ENCODE peak calls at places on chromosomes 3 and 15, in four cellular contexts. One of them, this sample, is unnamed.

GRCh38 chr3:109803274-109803673 is 465.9 kb upstream of the DPPA4 start:
- DNase-seq in K562: peak; percentile 1
- DNase-seq in A549: peak; percentile 22
- DNase-seq in GM12878: no peak
- DNase-seq in this sample: no peak

GRCh38 chr3:99780749-99781148 is 36.9 kb upstream of the CMSS1 start:
- DNase-seq in GM12878: no peak
- DNase-seq in A549: no peak
- DNase-seq in K562: no peak
- DNase-seq in this sample: no peak

GRCh38 chr15:41804361-41804760 is 23.5 kb upstream of the JMJD7 start:
- DNase-seq in GM12878: no peak
- DNase-seq in K562: no peak
- DNase-seq in A549: no peak
- DNase-seq in this sample: no peak

GRCh38 chr15:68186671-68187397 is 18.3 kb downstream of the CALML4 start:
- DNase-seq in K562: no peak
- DNase-seq in GM12878: no peak
- DNase-seq in A549: no peak
- DNase-seq in this sample: no peak

GRCh38 chr3:169390310-169390731 is 273.2 kb downstream of the MECOM start:
- DNase-seq in GM12878: peak; percentile 1
- DNase-seq in K562: no peak
- DNase-seq in A549: no peak
- DNase-seq in this sample: no peak

GRCh38 chr15:41483115-41483514 is 10.6 kb upstream of the ITPKA start:
- DNase-seq in K562: no peak
- DNase-seq in GM12878: peak; percentile 57
- DNase-seq in A549: no peak
- DNase-seq in this sample: no peak

GRCh38 chr15:43800286-43801136 is at the start of gene HYPK:
- DNase-seq in K562: peak; percentile 95
- DNase-seq in GM12878: peak; percentile 55
- DNase-seq in A549: peak; percentile 79
- DNase-seq in this sample: peak; percentile 73

GRCh38 chr15:28960979-28961378 is 75.2 kb downstream of the APBA2 start:
- DNase-seq in GM12878: no peak
- DNase-seq in A549: peak; percentile 89
- DNase-seq in K562: peak; percentile 33
- DNase-seq in this sample: no peak

GRCh38 chr15:55394694-55395093 is 13.5 kb downstream of the CCPG1 start:
- DNase-seq in GM12878: no peak
- DNase-seq in A549: no peak
- DNase-seq in K562: no peak
- DNase-seq in this sample: no peak

GRCh38 chr3:29137601-29138000 is 143.3 kb upstream of the RBMS3 start:
- DNase-seq in K562: no peak
- DNase-seq in A549: no peak
- DNase-seq in GM12878: no peak
- DNase-seq in this sample: no peak
- TF ChIP-seq CHD4 in K562: no peak
- TF ChIP-seq CHD4 in A549: no peak
- TF ChIP-seq CHD4 in GM12878: no peak
- TF ChIP-seq CHD4 in this sample: no peak

DNA sequence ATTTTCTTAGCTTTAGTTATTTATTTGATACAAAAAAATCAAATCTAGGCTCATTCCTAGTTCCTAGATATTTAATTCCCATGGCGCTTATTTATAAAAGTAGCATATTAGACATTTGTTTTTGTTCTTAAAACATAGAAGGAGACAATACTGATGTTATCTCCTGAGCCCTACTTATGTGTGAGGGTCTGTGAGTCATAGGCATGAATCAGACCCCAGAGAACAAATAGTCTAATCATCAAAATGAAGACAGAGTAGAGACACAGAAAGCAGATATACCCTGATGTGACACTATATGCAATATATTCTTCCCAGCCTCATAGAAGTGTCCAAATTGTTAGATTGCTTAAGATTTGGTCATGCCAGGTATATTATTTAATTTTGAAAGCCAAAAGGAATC is 44.9 kb downstream of the PEX5L start:
- DNase-seq in K562: no peak
- DNase-seq in GM12878: no peak
- DNase-seq in A549: peak; percentile 4
- DNase-seq in this sample: no peak
- TF ChIP-seq CHD4 in K562: no peak
- TF ChIP-seq CHD4 in GM12878: no peak
- TF ChIP-seq CHD4 in A549: no peak
- TF ChIP-seq CHD4 in this sample: no peak

DNA sequence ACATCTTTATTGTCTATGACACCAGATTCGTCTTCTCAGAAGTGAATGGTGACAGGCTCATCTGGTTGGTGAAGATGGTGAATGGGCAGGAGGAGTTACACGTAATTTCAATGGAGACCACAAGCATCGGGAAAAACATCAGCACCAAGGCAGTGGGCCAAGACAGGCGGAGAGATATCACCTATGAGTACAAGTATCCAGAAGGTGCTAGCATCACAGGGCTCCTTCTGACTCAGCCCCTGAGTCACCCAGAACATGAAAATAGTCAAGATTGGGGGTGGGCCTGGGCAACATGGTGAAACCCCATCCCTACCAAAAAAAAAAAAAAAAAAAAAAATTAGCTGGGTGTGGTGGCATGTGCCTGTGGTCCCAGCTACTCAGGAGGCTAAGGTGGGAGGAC is 32.6 kb downstream of the TGM4 start:
- DNase-seq in A549: no peak
- DNase-seq in GM12878: no peak
- DNase-seq in K562: no peak
- DNase-seq in this sample: no peak
- TF ChIP-seq CHD4 in A549: no peak
- TF ChIP-seq CHD4 in GM12878: no peak
- TF ChIP-seq CHD4 in K562: no peak
- TF ChIP-seq CHD4 in this sample: no peak

DNA sequence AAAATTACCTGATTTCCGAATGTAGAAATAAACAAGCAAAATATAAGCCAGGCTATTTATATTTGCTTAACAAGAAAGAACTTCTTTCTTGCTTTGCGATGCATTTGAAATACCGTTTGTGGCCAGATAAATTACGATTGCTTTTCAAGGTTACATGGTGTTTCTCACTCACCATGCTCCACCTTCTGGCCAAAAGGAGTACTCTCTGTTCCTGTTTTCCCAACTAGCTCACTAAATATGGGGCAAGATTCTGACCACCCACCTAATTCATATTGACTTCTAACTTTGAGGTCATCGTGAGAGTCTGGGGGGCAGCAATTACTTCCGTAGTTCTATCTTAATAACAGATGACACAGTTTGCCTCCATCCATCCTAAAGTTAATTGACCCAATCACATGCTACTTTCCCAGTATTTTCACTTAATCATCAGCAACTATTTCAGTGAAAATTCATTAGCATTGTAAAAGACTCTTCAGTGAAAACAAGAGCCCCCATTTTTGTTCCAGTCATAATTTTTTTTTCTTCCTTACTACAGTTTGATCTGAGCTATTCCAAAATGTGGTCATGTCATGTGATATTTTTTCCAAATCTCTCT is 25.9 kb downstream of the ACP3 start:
- DNase-seq in GM12878: no peak
- DNase-seq in A549: peak; percentile 50
- DNase-seq in K562: peak; percentile 55
- DNase-seq in this sample: peak; percentile 50
- TF ChIP-seq CHD4 in GM12878: no peak
- TF ChIP-seq CHD4 in A549: no peak
- TF ChIP-seq CHD4 in K562: no peak
- TF ChIP-seq CHD4 in this sample: no peak